ENCODE peak calls at places on chromosomes 12 and 14, in nine cellular contexts. One of them, this sample, is unnamed.

GRCh38 chr12:104957388-104958008 is 592 bp downstream of the SLC41A2 start:
- DNase-seq in mucosa of descending colon: no peak
- DNase-seq in lower lobe of right lung: no peak
- DNase-seq in germinal center: peak
- DNase-seq in iris pigment epithelial cell: no peak
- DNase-seq in AG10803: no peak
- DNase-seq in activated naive CD4-positive, alpha-beta T cell treated with Interleukin-2 at 50 U/mL for 16 hours: peak
- DNase-seq in psoas muscle: no peak
- DNase-seq in HEK293T: peak
- DNase-seq in this sample: no peak

GRCh38 chr12:53358836-53359419 is 21.0 kb upstream of the SP1 start:
- DNase-seq in psoas muscle: peak
- DNase-seq in iris pigment epithelial cell: no peak
- DNase-seq in lower lobe of right lung: no peak
- DNase-seq in HEK293T: no peak
- DNase-seq in activated naive CD4-positive, alpha-beta T cell treated with Interleukin-2 at 50 U/mL for 16 hours: no peak
- DNase-seq in germinal center: no peak
- DNase-seq in mucosa of descending colon: no peak
- DNase-seq in AG10803: no peak
- DNase-seq in this sample: no peak

GRCh38 chr12:118315821-118316220 is 56.9 kb downstream of the TAOK3 start:
- DNase-seq in lower lobe of right lung: no peak
- DNase-seq in psoas muscle: no peak
- DNase-seq in germinal center: no peak
- DNase-seq in HEK293T: no peak
- DNase-seq in iris pigment epithelial cell: no peak
- DNase-seq in mucosa of descending colon: no peak
- DNase-seq in AG10803: no peak
- DNase-seq in activated naive CD4-positive, alpha-beta T cell treated with Interleukin-2 at 50 U/mL for 16 hours: no peak
- DNase-seq in this sample: no peak

GRCh38 chr12:48424644-48425043 is 47.7 kb upstream of the ANP32D start:
- DNase-seq in psoas muscle: no peak
- DNase-seq in germinal center: no peak
- DNase-seq in activated naive CD4-positive, alpha-beta T cell treated with Interleukin-2 at 50 U/mL for 16 hours: no peak
- DNase-seq in AG10803: no peak
- DNase-seq in HEK293T: no peak
- DNase-seq in iris pigment epithelial cell: no peak
- DNase-seq in lower lobe of right lung: no peak
- DNase-seq in mucosa of descending colon: no peak
- DNase-seq in this sample: no peak

GRCh38 chr12:117026343-117026742 is 72.9 kb downstream of the TESC start:
- DNase-seq in AG10803: no peak
- DNase-seq in psoas muscle: no peak
- DNase-seq in iris pigment epithelial cell: no peak
- DNase-seq in mucosa of descending colon: no peak
- DNase-seq in HEK293T: no peak
- DNase-seq in activated naive CD4-positive, alpha-beta T cell treated with Interleukin-2 at 50 U/mL for 16 hours: no peak
- DNase-seq in germinal center: no peak
- DNase-seq in lower lobe of right lung: no peak
- DNase-seq in this sample: no peak

GRCh38 chr14:32826404-32827082 is 112.1 kb upstream of the NPAS3 start:
- DNase-seq in mucosa of descending colon: no peak
- DNase-seq in lower lobe of right lung: no peak
- DNase-seq in HEK293T: peak
- DNase-seq in germinal center: no peak
- DNase-seq in psoas muscle: no peak
- DNase-seq in iris pigment epithelial cell: peak
- DNase-seq in AG10803: peak
- DNase-seq in activated naive CD4-positive, alpha-beta T cell treated with Interleukin-2 at 50 U/mL for 16 hours: no peak
- DNase-seq in this sample: no peak

GRCh38 chr14:80465541-80466220 is 254.4 kb upstream of the DIO2 start:
- DNase-seq in lower lobe of right lung: no peak
- DNase-seq in activated naive CD4-positive, alpha-beta T cell treated with Interleukin-2 at 50 U/mL for 16 hours: no peak
- DNase-seq in iris pigment epithelial cell: no peak
- DNase-seq in mucosa of descending colon: no peak
- DNase-seq in germinal center: no peak
- DNase-seq in psoas muscle: no peak
- DNase-seq in HEK293T: no peak
- DNase-seq in AG10803: no peak
- DNase-seq in this sample: peak

GRCh38 chr12:459430-460258 is at the start of gene B4GALNT3:
- DNase-seq in AG10803: no peak
- DNase-seq in activated naive CD4-positive, alpha-beta T cell treated with Interleukin-2 at 50 U/mL for 16 hours: peak
- DNase-seq in germinal center: peak
- DNase-seq in psoas muscle: peak
- DNase-seq in lower lobe of right lung: peak
- DNase-seq in HEK293T: peak
- DNase-seq in mucosa of descending colon: peak
- DNase-seq in iris pigment epithelial cell: peak
- DNase-seq in this sample: peak

GRCh38 chr12:108306014-108306501 is 33.1 kb downstream of the CMKLR1 start:
- DNase-seq in iris pigment epithelial cell: peak
- DNase-seq in mucosa of descending colon: no peak
- DNase-seq in activated naive CD4-positive, alpha-beta T cell treated with Interleukin-2 at 50 U/mL for 16 hours: no peak
- DNase-seq in germinal center: no peak
- DNase-seq in psoas muscle: no peak
- DNase-seq in HEK293T: no peak
- DNase-seq in AG10803: peak
- DNase-seq in lower lobe of right lung: no peak
- DNase-seq in this sample: no peak

GRCh38 chr12:89450922-89451321 is 73.7 kb downstream of the GALNT4 start:
- DNase-seq in iris pigment epithelial cell: peak
- DNase-seq in germinal center: no peak
- DNase-seq in psoas muscle: no peak
- DNase-seq in lower lobe of right lung: no peak
- DNase-seq in activated naive CD4-positive, alpha-beta T cell treated with Interleukin-2 at 50 U/mL for 16 hours: no peak
- DNase-seq in AG10803: peak
- DNase-seq in mucosa of descending colon: no peak
- DNase-seq in HEK293T: no peak
- DNase-seq in this sample: no peak

GRCh38 chr12:62986844-62987243 is 51.9 kb upstream of the PPM1H start:
- DNase-seq in activated naive CD4-positive, alpha-beta T cell treated with Interleukin-2 at 50 U/mL for 16 hours: no peak
- DNase-seq in lower lobe of right lung: no peak
- DNase-seq in psoas muscle: no peak
- DNase-seq in AG10803: no peak
- DNase-seq in mucosa of descending colon: no peak
- DNase-seq in HEK293T: no peak
- DNase-seq in iris pigment epithelial cell: no peak
- DNase-seq in germinal center: no peak
- DNase-seq in this sample: no peak

GRCh38 chr12:212799-213526 is 994 bp downstream of the SLC6A12 start:
- DNase-seq in mucosa of descending colon: peak
- DNase-seq in germinal center: no peak
- DNase-seq in iris pigment epithelial cell: no peak
- DNase-seq in AG10803: no peak
- DNase-seq in HEK293T: no peak
- DNase-seq in psoas muscle: no peak
- DNase-seq in activated naive CD4-positive, alpha-beta T cell treated with Interleukin-2 at 50 U/mL for 16 hours: no peak
- DNase-seq in lower lobe of right lung: no peak
- DNase-seq in this sample: no peak

GRCh38 chr12:18653465-18653864 is 84.3 kb downstream of the PLCZ1 start:
- DNase-seq in iris pigment epithelial cell: no peak
- DNase-seq in AG10803: no peak
- DNase-seq in HEK293T: no peak
- DNase-seq in mucosa of descending colon: no peak
- DNase-seq in lower lobe of right lung: no peak
- DNase-seq in germinal center: no peak
- DNase-seq in activated naive CD4-positive, alpha-beta T cell treated with Interleukin-2 at 50 U/mL for 16 hours: no peak
- DNase-seq in psoas muscle: no peak
- DNase-seq in this sample: no peak

GRCh38 chr14:32197919-32198318 is 3.9 kb upstream of the RNU6-7 start:
- DNase-seq in HEK293T: no peak
- DNase-seq in germinal center: no peak
- DNase-seq in iris pigment epithelial cell: no peak
- DNase-seq in AG10803: no peak
- DNase-seq in lower lobe of right lung: no peak
- DNase-seq in activated naive CD4-positive, alpha-beta T cell treated with Interleukin-2 at 50 U/mL for 16 hours: no peak
- DNase-seq in psoas muscle: no peak
- DNase-seq in mucosa of descending colon: no peak
- DNase-seq in this sample: no peak

This sample was measured in NCI-H1436.